ENCODE peak calls at places on chromosome 2, in seven cellular contexts. One of them, this sample, is unnamed.

GRCh38 chr2:31812051-31812798 is 198.6 kb downstream of the MEMO1 start:
- DNase-seq in AG09309: no peak
- DNase-seq in IMR-90: peak
- DNase-seq in A549: peak
- DNase-seq in HepG2: peak
- DNase-seq in H7: no peak
- DNase-seq in CD8-positive, alpha-beta memory T cell: no peak
- DNase-seq in this sample: peak

GRCh38 chr2:26720322-26721166 is 28.0 kb downstream of the KCNK3 start:
- DNase-seq in AG09309: peak
- DNase-seq in A549: peak
- DNase-seq in H7: peak
- DNase-seq in IMR-90: peak
- DNase-seq in CD8-positive, alpha-beta memory T cell: no peak
- DNase-seq in HepG2: peak
- DNase-seq in this sample: no peak

GRCh38 chr2:73114273-73114867 is 1.6 kb upstream of the RAB11FIP5 start:
- DNase-seq in A549: no peak
- DNase-seq in IMR-90: peak
- DNase-seq in HepG2: no peak
- DNase-seq in AG09309: no peak
- DNase-seq in CD8-positive, alpha-beta memory T cell: no peak
- DNase-seq in H7: no peak
- DNase-seq in this sample: no peak

GRCh38 chr2:112155331-112156151 is 17.4 kb downstream of the FBLN7 start:
- DNase-seq in IMR-90: no peak
- DNase-seq in A549: no peak
- DNase-seq in H7: no peak
- DNase-seq in HepG2: no peak
- DNase-seq in CD8-positive, alpha-beta memory T cell: peak
- DNase-seq in AG09309: no peak
- DNase-seq in this sample: no peak

GRCh38 chr2:25362564-25363145 is 20.9 kb upstream of the DNMT3A start:
- DNase-seq in A549: no peak
- DNase-seq in H7: no peak
- DNase-seq in CD8-positive, alpha-beta memory T cell: peak
- DNase-seq in HepG2: no peak
- DNase-seq in IMR-90: no peak
- DNase-seq in AG09309: no peak
- DNase-seq in this sample: peak

GRCh38 chr2:20205915-20206524 is 18.9 kb downstream of the SDC1 start:
- DNase-seq in A549: no peak
- DNase-seq in H7: peak
- DNase-seq in IMR-90: no peak
- DNase-seq in CD8-positive, alpha-beta memory T cell: no peak
- DNase-seq in HepG2: no peak
- DNase-seq in AG09309: no peak
- DNase-seq in this sample: no peak

GRCh38 chr2:42722328-42723190 is 41.4 kb downstream of the OXER1 start:
- DNase-seq in A549: no peak
- DNase-seq in HepG2: no peak
- DNase-seq in IMR-90: peak
- DNase-seq in CD8-positive, alpha-beta memory T cell: no peak
- DNase-seq in AG09309: peak
- DNase-seq in H7: no peak
- DNase-seq in this sample: peak

GRCh38 chr2:220335591-220335915 is 708.1 kb downstream of the SLC4A3 start:
- DNase-seq in IMR-90: no peak
- DNase-seq in HepG2: no peak
- DNase-seq in A549: no peak
- DNase-seq in AG09309: no peak
- DNase-seq in H7: no peak
- DNase-seq in CD8-positive, alpha-beta memory T cell: no peak
- DNase-seq in this sample: no peak

GRCh38 chr2:27249891-27250651 is 12.8 kb downstream of the SLC30A3 start:
- DNase-seq in IMR-90: peak
- DNase-seq in HepG2: peak
- DNase-seq in AG09309: no peak
- DNase-seq in H7: peak
- DNase-seq in A549: peak
- DNase-seq in CD8-positive, alpha-beta memory T cell: peak
- DNase-seq in this sample: peak

DNA sequence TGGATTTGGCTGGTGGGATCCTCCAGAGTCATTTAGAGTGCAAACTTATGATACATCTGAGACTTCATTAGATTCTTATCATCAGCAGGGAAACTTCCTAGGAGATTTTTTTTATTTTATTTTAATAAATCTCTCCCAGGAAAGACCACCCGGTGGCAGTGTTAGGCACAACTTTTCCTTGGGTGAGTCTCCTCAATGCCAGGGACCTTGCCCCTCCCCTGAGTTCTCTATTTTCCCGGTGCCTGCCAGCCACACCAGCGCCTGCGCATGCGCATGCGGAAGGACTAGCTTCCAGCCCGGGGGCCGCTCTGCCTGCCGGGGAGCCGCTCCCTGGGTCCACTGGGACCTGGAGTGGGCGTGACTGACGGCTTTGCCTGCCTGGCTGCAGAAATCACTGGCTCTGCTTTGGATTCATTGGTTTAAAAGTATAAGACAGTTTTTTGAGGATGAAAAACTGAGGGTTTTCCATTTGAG is 86.6 kb downstream of the TMEM182 start:
- DNase-seq in HepG2: peak
- DNase-seq in AG09309: no peak
- DNase-seq in IMR-90: peak
- DNase-seq in A549: peak
- DNase-seq in CD8-positive, alpha-beta memory T cell: no peak
- DNase-seq in H7: peak
- DNase-seq in this sample: peak
- H3K4me3 ChIP-seq in HepG2: peak
- H3K4me3 ChIP-seq in AG09309: no peak
- H3K4me3 ChIP-seq in IMR-90: no peak
- H3K4me3 ChIP-seq in A549: peak
- H3K4me3 ChIP-seq in CD8-positive, alpha-beta memory T cell: no peak
- H3K4me3 ChIP-seq in H7: peak
- H3K4me3 ChIP-seq in this sample: peak

GRCh38 chr2:71598526-71598925 is 145.2 kb downstream of the DYSF start:
- DNase-seq in HepG2: no peak
- DNase-seq in AG09309: no peak
- DNase-seq in H7: no peak
- DNase-seq in IMR-90: no peak
- DNase-seq in CD8-positive, alpha-beta memory T cell: no peak
- DNase-seq in A549: no peak
- DNase-seq in this sample: no peak
- H3K4me3 ChIP-seq in HepG2: no peak
- H3K4me3 ChIP-seq in AG09309: no peak
- H3K4me3 ChIP-seq in H7: no peak
- H3K4me3 ChIP-seq in IMR-90: no peak
- H3K4me3 ChIP-seq in CD8-positive, alpha-beta memory T cell: no peak
- H3K4me3 ChIP-seq in A549: no peak
- H3K4me3 ChIP-seq in this sample: no peak

DNA sequence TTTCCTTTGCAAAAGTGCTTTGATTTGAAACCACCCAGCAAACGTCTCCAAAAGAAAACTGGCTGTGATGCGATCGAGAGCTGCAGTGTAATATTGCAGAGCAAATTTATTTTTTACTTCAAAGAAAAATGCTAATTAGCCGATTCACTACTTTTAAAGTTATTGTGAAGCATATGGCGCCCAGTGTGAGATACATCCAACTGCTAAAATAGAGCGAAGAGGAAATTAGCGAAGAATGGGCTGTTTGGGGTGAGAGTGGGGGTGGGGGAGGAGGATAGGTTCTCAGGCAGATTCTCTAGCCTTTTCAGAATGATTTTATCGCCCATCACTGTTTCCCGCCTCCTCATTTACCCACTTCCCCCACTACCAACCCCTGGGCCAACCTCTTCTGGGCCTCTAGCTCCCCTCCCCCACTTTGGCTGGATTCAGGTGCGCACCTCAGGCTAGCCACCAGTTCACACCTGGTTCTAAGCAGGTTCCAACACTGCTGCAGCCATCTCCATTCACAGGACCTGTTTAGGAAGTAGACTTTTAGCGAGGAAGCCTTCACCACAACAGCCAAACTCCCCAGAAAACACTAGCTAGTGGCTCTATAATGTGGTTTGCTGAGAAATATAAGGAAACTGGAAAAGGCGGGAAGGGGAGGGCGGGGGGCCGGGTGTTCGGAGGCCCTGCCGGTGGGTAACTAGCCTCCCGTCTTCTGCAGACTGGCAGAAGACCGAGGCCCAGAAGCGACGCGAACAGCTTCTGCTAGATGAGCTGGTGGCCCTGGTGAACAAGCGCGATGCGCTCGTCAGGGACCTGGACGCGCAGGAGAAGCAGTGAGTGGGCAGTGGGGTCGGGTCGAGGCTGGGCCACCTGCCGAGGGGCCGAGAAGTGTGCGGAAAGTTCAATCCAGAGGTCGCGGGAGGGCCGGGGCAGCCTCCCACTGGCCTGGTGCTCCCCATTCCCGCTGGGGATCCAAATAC is 6.0 kb upstream of the OTX1 start:
- DNase-seq in AG09309: no peak
- DNase-seq in CD8-positive, alpha-beta memory T cell: no peak
- DNase-seq in HepG2: no peak
- DNase-seq in IMR-90: no peak
- DNase-seq in A549: no peak
- DNase-seq in H7: peak
- DNase-seq in this sample: no peak
- H3K4me3 ChIP-seq in AG09309: no peak
- H3K4me3 ChIP-seq in CD8-positive, alpha-beta memory T cell: no peak
- H3K4me3 ChIP-seq in HepG2: no peak
- H3K4me3 ChIP-seq in IMR-90: no peak
- H3K4me3 ChIP-seq in A549: no peak
- H3K4me3 ChIP-seq in H7: peak
- H3K4me3 ChIP-seq in this sample: no peak

DNA sequence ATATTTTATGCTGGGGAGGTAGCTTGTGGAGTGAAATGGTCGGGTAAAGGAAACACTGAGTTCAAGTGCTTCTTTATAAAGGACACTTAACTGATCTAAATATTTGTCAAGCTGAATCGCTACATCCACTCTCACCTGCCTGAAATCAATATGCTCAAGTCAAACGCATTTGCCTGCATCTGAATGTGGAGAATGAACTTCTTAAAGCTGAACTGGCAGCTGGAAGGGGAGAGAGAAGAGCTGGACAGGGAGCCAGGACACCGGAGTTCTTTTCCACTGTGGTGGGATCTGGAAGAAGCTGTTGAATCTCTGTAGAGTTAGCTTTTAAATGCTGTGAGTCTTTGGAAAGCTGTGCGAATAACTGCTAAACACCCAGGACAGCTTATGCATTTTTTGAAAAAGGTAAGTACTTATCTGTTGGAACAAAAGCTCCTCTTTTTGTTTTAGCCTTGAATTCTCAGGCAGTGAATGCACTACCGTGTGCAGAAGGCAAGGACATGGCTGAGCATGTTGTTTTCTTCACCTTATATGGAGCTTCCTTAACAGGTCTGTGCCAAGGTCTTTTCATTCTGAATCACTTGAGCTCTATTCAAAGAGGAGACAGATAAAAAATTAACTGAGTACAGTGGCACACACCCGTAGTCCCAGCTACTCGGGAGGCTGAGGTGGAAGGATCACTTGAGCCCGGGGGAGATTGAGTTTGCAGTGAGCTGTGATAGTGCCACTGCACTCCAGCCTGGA is 74.2 kb upstream of the KLF7 start:
- DNase-seq in A549: no peak
- DNase-seq in H7: no peak
- DNase-seq in CD8-positive, alpha-beta memory T cell: no peak
- DNase-seq in HepG2: no peak
- DNase-seq in IMR-90: peak
- DNase-seq in AG09309: peak
- DNase-seq in this sample: no peak
- H3K4me3 ChIP-seq in A549: no peak
- H3K4me3 ChIP-seq in H7: no peak
- H3K4me3 ChIP-seq in CD8-positive, alpha-beta memory T cell: no peak
- H3K4me3 ChIP-seq in HepG2: no peak
- H3K4me3 ChIP-seq in IMR-90: no peak
- H3K4me3 ChIP-seq in AG09309: no peak
- H3K4me3 ChIP-seq in this sample: no peak

GRCh38 chr2:218291318-218291933 is 877 bp downstream of the TMBIM1 start:
- DNase-seq in CD8-positive, alpha-beta memory T cell: no peak
- DNase-seq in H7: no peak
- DNase-seq in HepG2: no peak
- DNase-seq in AG09309: no peak
- DNase-seq in IMR-90: peak
- DNase-seq in A549: no peak
- DNase-seq in this sample: peak

GRCh38 chr2:218291934-218292699 is at the start of gene TMBIM1:
- DNase-seq in A549: peak
- DNase-seq in H7: peak
- DNase-seq in CD8-positive, alpha-beta memory T cell: peak
- DNase-seq in HepG2: peak
- DNase-seq in IMR-90: peak
- DNase-seq in AG09309: no peak
- DNase-seq in this sample: peak

GRCh38 chr2:218292700-218293014 is 354 bp upstream of the TMBIM1 start:
- DNase-seq in IMR-90: no peak
- DNase-seq in H7: no peak
- DNase-seq in AG09309: no peak
- DNase-seq in HepG2: no peak
- DNase-seq in CD8-positive, alpha-beta memory T cell: no peak
- DNase-seq in A549: no peak
- DNase-seq in this sample: no peak

GRCh38 chr2:218289639-218290315 is 2.5 kb downstream of the TMBIM1 start:
- DNase-seq in AG09309: no peak
- DNase-seq in HepG2: peak
- DNase-seq in IMR-90: peak
- DNase-seq in A549: no peak
- DNase-seq in H7: no peak
- DNase-seq in CD8-positive, alpha-beta memory T cell: no peak
- DNase-seq in this sample: no peak

GRCh38 chr2:218290316-218291261 is 1.7 kb downstream of the TMBIM1 start:
- DNase-seq in AG09309: no peak
- DNase-seq in HepG2: no peak
- DNase-seq in IMR-90: no peak
- DNase-seq in CD8-positive, alpha-beta memory T cell: peak
- DNase-seq in A549: no peak
- DNase-seq in H7: no peak
- DNase-seq in this sample: peak
- H3K4me3 ChIP-seq in AG09309: peak
- H3K4me3 ChIP-seq in HepG2: peak
- H3K4me3 ChIP-seq in IMR-90: peak
- H3K4me3 ChIP-seq in CD8-positive, alpha-beta memory T cell: peak
- H3K4me3 ChIP-seq in A549: peak
- H3K4me3 ChIP-seq in H7: no peak
- H3K4me3 ChIP-seq in this sample: no peak

DNA sequence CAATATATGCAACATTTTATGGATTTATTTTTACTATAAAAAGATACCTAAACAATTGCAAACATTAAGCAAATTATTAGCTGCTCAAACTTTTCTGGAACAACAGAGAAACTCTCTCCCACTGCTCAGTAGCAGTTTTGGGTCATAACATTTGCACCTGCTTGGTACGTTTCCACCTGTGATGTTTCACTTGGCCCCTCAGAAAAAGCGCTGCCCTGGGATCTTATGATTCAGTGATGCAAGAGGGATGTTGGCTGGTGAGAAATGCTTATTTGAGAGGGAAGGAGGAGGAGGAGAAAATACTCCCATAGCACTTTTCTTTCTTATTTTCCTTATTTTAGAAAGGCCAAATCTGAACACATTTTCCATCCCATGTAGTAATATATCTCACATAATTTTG is 9.2 kb downstream of the IRS1 start:
- DNase-seq in A549: no peak
- DNase-seq in H7: no peak
- DNase-seq in HepG2: no peak
- DNase-seq in CD8-positive, alpha-beta memory T cell: no peak
- DNase-seq in AG09309: no peak
- DNase-seq in IMR-90: peak
- DNase-seq in this sample: no peak
- H3K4me3 ChIP-seq in A549: peak
- H3K4me3 ChIP-seq in H7: peak
- H3K4me3 ChIP-seq in HepG2: no peak
- H3K4me3 ChIP-seq in CD8-positive, alpha-beta memory T cell: peak
- H3K4me3 ChIP-seq in AG09309: no peak
- H3K4me3 ChIP-seq in IMR-90: peak
- H3K4me3 ChIP-seq in this sample: no peak